ENCODE peak calls at places on chromosomes 6 and 20, in five cellular contexts. One of them, this sample, is unnamed.

GRCh38 chr20:63978319-63979220 is 872 bp downstream of the SAMD10 start:
- DNase-seq in neural progenitor cell: peak; percentile 83
- DNase-seq in tibial artery: no peak
- DNase-seq in CD4-positive, alpha-beta T cell: no peak
- DNase-seq in CD8-positive, alpha-beta T cell: no peak
- DNase-seq in this sample: no peak

GRCh38 chr6:157648561-157648960 is 174.5 kb upstream of the SNX9 start:
- DNase-seq in tibial artery: no peak
- DNase-seq in CD8-positive, alpha-beta T cell: no peak
- DNase-seq in neural progenitor cell: no peak
- DNase-seq in CD4-positive, alpha-beta T cell: no peak
- DNase-seq in this sample: no peak

GRCh38 chr6:150293423-150294280 is 75.2 kb upstream of the IYD start:
- DNase-seq in neural progenitor cell: no peak
- DNase-seq in tibial artery: no peak
- DNase-seq in CD8-positive, alpha-beta T cell: no peak
- DNase-seq in CD4-positive, alpha-beta T cell: no peak
- DNase-seq in this sample: no peak

GRCh38 chr6:7672066-7673062 is 53.5 kb upstream of the BMP6 start:
- DNase-seq in tibial artery: no peak
- DNase-seq in CD8-positive, alpha-beta T cell: no peak
- DNase-seq in neural progenitor cell: no peak
- DNase-seq in CD4-positive, alpha-beta T cell: no peak
- DNase-seq in this sample: no peak

GRCh38 chr6:31771992-31772358 is 5.2 kb downstream of the VWA7 start:
- DNase-seq in CD8-positive, alpha-beta T cell: no peak
- DNase-seq in neural progenitor cell: no peak
- DNase-seq in CD4-positive, alpha-beta T cell: no peak
- DNase-seq in tibial artery: no peak
- DNase-seq in this sample: peak; percentile 18

GRCh38 chr6:16576391-16577368 is 184.6 kb downstream of the ATXN1 start:
- DNase-seq in neural progenitor cell: no peak
- DNase-seq in CD8-positive, alpha-beta T cell: no peak
- DNase-seq in tibial artery: no peak
- DNase-seq in CD4-positive, alpha-beta T cell: no peak
- DNase-seq in this sample: no peak

GRCh38 chr20:43442310-43442880 is 15.3 kb upstream of the SRSF6 start:
- DNase-seq in CD8-positive, alpha-beta T cell: no peak
- DNase-seq in tibial artery: no peak
- DNase-seq in CD4-positive, alpha-beta T cell: no peak
- DNase-seq in neural progenitor cell: no peak
- DNase-seq in this sample: no peak

GRCh38 chr6:111576302-111576701 is 29.4 kb downstream of the TRAF3IP2 start:
- DNase-seq in tibial artery: no peak
- DNase-seq in CD8-positive, alpha-beta T cell: no peak
- DNase-seq in neural progenitor cell: no peak
- DNase-seq in CD4-positive, alpha-beta T cell: no peak
- DNase-seq in this sample: no peak

GRCh38 chr6:104995989-104996617 is 39.2 kb downstream of the LIN28B start:
- DNase-seq in CD8-positive, alpha-beta T cell: no peak
- DNase-seq in neural progenitor cell: no peak
- DNase-seq in tibial artery: no peak
- DNase-seq in CD4-positive, alpha-beta T cell: no peak
- DNase-seq in this sample: no peak

GRCh38 chr6:82976179-82976578 is 89.5 kb downstream of the UBE3D start:
- DNase-seq in tibial artery: no peak
- DNase-seq in neural progenitor cell: no peak
- DNase-seq in CD4-positive, alpha-beta T cell: no peak
- DNase-seq in CD8-positive, alpha-beta T cell: no peak
- DNase-seq in this sample: no peak

GRCh38 chr20:14360386-14360785 is 23.0 kb upstream of the FLRT3 start:
- DNase-seq in CD4-positive, alpha-beta T cell: no peak
- DNase-seq in tibial artery: no peak
- DNase-seq in CD8-positive, alpha-beta T cell: no peak
- DNase-seq in neural progenitor cell: no peak
- DNase-seq in this sample: no peak
- H3K27ac ChIP-seq in CD4-positive, alpha-beta T cell: no peak overlapping the region
- H3K27ac ChIP-seq in tibial artery: no peak overlapping the region
- H3K27ac ChIP-seq in CD8-positive, alpha-beta T cell: no peak overlapping the region
- H3K27ac ChIP-seq in neural progenitor cell: no peak overlapping the region
- H3K27ac ChIP-seq in this sample: no peak overlapping the region

DNA sequence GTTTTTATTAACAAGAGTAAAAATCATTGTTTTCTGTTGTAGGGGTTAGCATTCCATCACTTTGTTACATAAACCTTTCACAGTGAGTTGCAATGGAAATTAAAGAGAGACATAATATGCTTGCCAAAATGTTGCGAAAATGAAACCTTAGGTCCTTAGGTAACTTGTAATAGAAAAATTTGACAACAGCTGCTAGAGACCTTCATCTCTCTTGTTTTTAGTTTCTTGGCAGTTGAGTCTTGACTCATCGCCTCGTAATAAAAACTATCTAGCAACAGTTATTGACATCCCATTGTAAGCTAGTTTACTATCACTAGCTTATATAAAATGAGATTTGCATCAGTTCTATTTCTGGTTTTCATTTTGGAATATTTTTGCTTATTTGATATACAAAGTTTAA is 179.0 kb upstream of the MMS22L start:
- DNase-seq in CD4-positive, alpha-beta T cell: no peak
- DNase-seq in tibial artery: no peak
- DNase-seq in neural progenitor cell: no peak
- DNase-seq in CD8-positive, alpha-beta T cell: no peak
- DNase-seq in this sample: no peak
- H3K27ac ChIP-seq in CD4-positive, alpha-beta T cell: no peak overlapping the region
- H3K27ac ChIP-seq in tibial artery: no peak overlapping the region
- H3K27ac ChIP-seq in neural progenitor cell: no peak overlapping the region
- H3K27ac ChIP-seq in CD8-positive, alpha-beta T cell: no peak overlapping the region
- H3K27ac ChIP-seq in this sample: no peak overlapping the region

GRCh38 chr6:89979473-89980119 is 85.3 kb downstream of the GJA10 start:
- DNase-seq in CD8-positive, alpha-beta T cell: no peak
- DNase-seq in neural progenitor cell: no peak
- DNase-seq in CD4-positive, alpha-beta T cell: no peak
- DNase-seq in tibial artery: no peak
- DNase-seq in this sample: no peak

GRCh38 chr6:89974776-89975175 is 80.5 kb downstream of the GJA10 start:
- DNase-seq in neural progenitor cell: no peak
- DNase-seq in tibial artery: no peak
- DNase-seq in CD8-positive, alpha-beta T cell: no peak
- DNase-seq in CD4-positive, alpha-beta T cell: no peak
- DNase-seq in this sample: no peak

GRCh38 chr6:89977808-89978748 is 83.8 kb downstream of the GJA10 start:
- DNase-seq in tibial artery: no peak
- DNase-seq in neural progenitor cell: no peak
- DNase-seq in CD8-positive, alpha-beta T cell: no peak
- DNase-seq in CD4-positive, alpha-beta T cell: no peak
- DNase-seq in this sample: no peak

GRCh38 chr6:89978749-89979145 is 84.5 kb downstream of the GJA10 start:
- DNase-seq in CD8-positive, alpha-beta T cell: no peak
- DNase-seq in neural progenitor cell: peak; percentile 58
- DNase-seq in CD4-positive, alpha-beta T cell: no peak
- DNase-seq in tibial artery: no peak
- DNase-seq in this sample: no peak

DNA sequence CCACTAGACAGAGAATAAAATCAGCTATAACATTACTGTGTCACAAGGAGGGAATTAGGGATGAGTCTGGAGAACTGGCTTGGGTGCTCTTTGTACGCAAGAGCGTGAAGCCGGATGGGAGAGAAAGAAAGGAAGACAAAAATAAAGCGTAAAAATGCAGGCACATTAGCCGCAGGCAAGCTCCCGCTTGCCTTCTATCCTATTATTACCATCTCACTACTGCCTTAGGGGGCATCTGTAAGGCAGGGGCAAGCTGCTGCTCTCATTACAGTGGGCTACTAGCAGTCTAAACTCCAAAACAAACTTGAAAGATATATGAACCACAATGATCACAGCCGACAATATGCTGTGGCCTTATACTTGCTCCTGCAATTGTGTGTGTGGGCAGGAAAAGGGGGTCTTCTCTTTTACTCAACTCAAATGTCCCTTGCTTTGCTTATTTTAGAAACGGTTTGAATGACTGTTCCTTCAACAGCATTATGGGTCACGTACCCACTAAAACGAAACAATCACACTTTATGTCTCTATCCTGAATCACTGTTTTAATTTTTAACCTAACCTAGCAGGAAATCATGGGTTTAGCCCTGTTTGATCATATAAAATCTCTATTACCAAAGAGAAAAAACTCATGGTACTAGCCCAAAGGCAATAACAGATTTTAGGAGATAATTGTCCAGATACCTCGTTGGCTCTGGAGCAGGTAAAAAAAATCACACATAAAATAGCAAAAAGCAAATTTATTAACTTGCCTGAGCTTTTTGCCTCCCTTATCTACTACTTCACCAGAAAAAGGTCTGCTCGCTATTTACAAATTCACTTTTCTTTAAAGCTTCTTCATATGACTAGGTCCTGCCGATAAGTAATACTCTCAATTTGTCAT is 82.1 kb downstream of the GJA10 start:
- DNase-seq in CD4-positive, alpha-beta T cell: no peak
- DNase-seq in neural progenitor cell: peak; percentile 15
- DNase-seq in tibial artery: no peak
- DNase-seq in CD8-positive, alpha-beta T cell: no peak
- DNase-seq in this sample: no peak
- H3K27ac ChIP-seq in CD4-positive, alpha-beta T cell: no peak overlapping the region
- H3K27ac ChIP-seq in neural progenitor cell: peak overlapping the region; percentile 21
- H3K27ac ChIP-seq in tibial artery: no peak overlapping the region
- H3K27ac ChIP-seq in CD8-positive, alpha-beta T cell: no peak overlapping the region
- H3K27ac ChIP-seq in this sample: no peak overlapping the region

GRCh38 chr6:41878961-41879405 is 16.2 kb downstream of the USP49 start:
- DNase-seq in neural progenitor cell: no peak
- DNase-seq in CD4-positive, alpha-beta T cell: no peak
- DNase-seq in CD8-positive, alpha-beta T cell: no peak
- DNase-seq in tibial artery: no peak
- DNase-seq in this sample: no peak

GRCh38 chr6:41877051-41877680 is 18.0 kb downstream of the USP49 start:
- DNase-seq in neural progenitor cell: no peak
- DNase-seq in CD8-positive, alpha-beta T cell: no peak
- DNase-seq in CD4-positive, alpha-beta T cell: no peak
- DNase-seq in tibial artery: no peak
- DNase-seq in this sample: no peak

GRCh38 chr6:41881506-41881905 is 13.7 kb downstream of the USP49 start:
- DNase-seq in tibial artery: no peak
- DNase-seq in CD4-positive, alpha-beta T cell: no peak
- DNase-seq in CD8-positive, alpha-beta T cell: no peak
- DNase-seq in neural progenitor cell: no peak
- DNase-seq in this sample: no peak

GRCh38 chr6:41874741-41875140 is 20.4 kb downstream of the USP49 start:
- DNase-seq in CD4-positive, alpha-beta T cell: no peak
- DNase-seq in CD8-positive, alpha-beta T cell: no peak
- DNase-seq in tibial artery: no peak
- DNase-seq in neural progenitor cell: no peak
- DNase-seq in this sample: no peak

GRCh38 chr6:41878246-41878645 is 16.9 kb downstream of the USP49 start:
- DNase-seq in neural progenitor cell: no peak
- DNase-seq in CD4-positive, alpha-beta T cell: no peak
- DNase-seq in tibial artery: no peak
- DNase-seq in CD8-positive, alpha-beta T cell: no peak
- DNase-seq in this sample: no peak
- H3K27ac ChIP-seq in neural progenitor cell: no peak overlapping the region
- H3K27ac ChIP-seq in CD4-positive, alpha-beta T cell: no peak overlapping the region
- H3K27ac ChIP-seq in tibial artery: no peak overlapping the region
- H3K27ac ChIP-seq in CD8-positive, alpha-beta T cell: no peak overlapping the region
- H3K27ac ChIP-seq in this sample: no peak overlapping the region